ENCODE peak calls at places on chromosomes 3 and 15, in nine cellular contexts. One of them, this sample, is unnamed.

GRCh38 chr3:101158374-101158773 is 162.0 kb downstream of the IMPG2 start:
- DNase-seq in lower lobe of right lung: no peak
- DNase-seq in AG04450: no peak
- DNase-seq in thoracic aorta: no peak
- DNase-seq in foreskin fibroblast: peak; percentile 43
- DNase-seq in colonic mucosa: no peak
- DNase-seq in HFF-Myc: no peak
- DNase-seq in astrocyte of the spinal cord: no peak
- DNase-seq in left lung: no peak
- DNase-seq in this sample: no peak

GRCh38 chr3:12097972-12098371 is 60.7 kb downstream of the TIMP4 start:
- DNase-seq in astrocyte of the spinal cord: no peak
- DNase-seq in AG04450: no peak
- DNase-seq in left lung: no peak
- DNase-seq in lower lobe of right lung: no peak
- DNase-seq in foreskin fibroblast: no peak
- DNase-seq in HFF-Myc: no peak
- DNase-seq in colonic mucosa: no peak
- DNase-seq in thoracic aorta: no peak
- DNase-seq in this sample: no peak

GRCh38 chr3:97882975-97883598 is 61.3 kb downstream of the CRYBG3 start:
- DNase-seq in astrocyte of the spinal cord: peak; percentile 73
- DNase-seq in foreskin fibroblast: peak; percentile 60
- DNase-seq in lower lobe of right lung: peak; percentile 35
- DNase-seq in colonic mucosa: no peak
- DNase-seq in AG04450: no peak
- DNase-seq in HFF-Myc: no peak
- DNase-seq in thoracic aorta: no peak
- DNase-seq in left lung: peak; percentile 43
- DNase-seq in this sample: peak; percentile 71

GRCh38 chr3:194032828-194033435 is 103.0 kb upstream of the HES1 start:
- DNase-seq in left lung: no peak
- DNase-seq in AG04450: no peak
- DNase-seq in colonic mucosa: no peak
- DNase-seq in astrocyte of the spinal cord: no peak
- DNase-seq in foreskin fibroblast: no peak
- DNase-seq in HFF-Myc: no peak
- DNase-seq in lower lobe of right lung: no peak
- DNase-seq in thoracic aorta: no peak
- DNase-seq in this sample: no peak

GRCh38 chr15:41893422-41894250 is at the start of gene SPTBN5:
- DNase-seq in foreskin fibroblast: no peak
- DNase-seq in left lung: no peak
- DNase-seq in astrocyte of the spinal cord: no peak
- DNase-seq in thoracic aorta: no peak
- DNase-seq in colonic mucosa: no peak
- DNase-seq in HFF-Myc: no peak
- DNase-seq in AG04450: no peak
- DNase-seq in lower lobe of right lung: no peak
- DNase-seq in this sample: no peak

GRCh38 chr3:13344663-13345062 is 75.5 kb downstream of the NUP210 start:
- DNase-seq in astrocyte of the spinal cord: no peak
- DNase-seq in AG04450: no peak
- DNase-seq in left lung: no peak
- DNase-seq in HFF-Myc: no peak
- DNase-seq in lower lobe of right lung: no peak
- DNase-seq in foreskin fibroblast: no peak
- DNase-seq in colonic mucosa: no peak
- DNase-seq in thoracic aorta: no peak
- DNase-seq in this sample: no peak

GRCh38 chr3:141498592-141499223 is 11.9 kb downstream of the RASA2 start:
- DNase-seq in astrocyte of the spinal cord: no peak
- DNase-seq in thoracic aorta: no peak
- DNase-seq in left lung: peak; percentile 61
- DNase-seq in foreskin fibroblast: no peak
- DNase-seq in lower lobe of right lung: peak; percentile 57
- DNase-seq in colonic mucosa: peak; percentile 57
- DNase-seq in HFF-Myc: no peak
- DNase-seq in AG04450: no peak
- DNase-seq in this sample: no peak

GRCh38 chr3:194046995-194047681 is 88.8 kb upstream of the HES1 start:
- DNase-seq in HFF-Myc: no peak
- DNase-seq in thoracic aorta: no peak
- DNase-seq in lower lobe of right lung: peak; percentile 72
- DNase-seq in foreskin fibroblast: no peak
- DNase-seq in left lung: peak; percentile 73
- DNase-seq in astrocyte of the spinal cord: no peak
- DNase-seq in colonic mucosa: peak; percentile 78
- DNase-seq in AG04450: no peak
- DNase-seq in this sample: no peak

GRCh38 chr3:57605683-57606082 is 8.5 kb upstream of the ARF4 start:
- DNase-seq in lower lobe of right lung: no peak
- DNase-seq in foreskin fibroblast: no peak
- DNase-seq in left lung: no peak
- DNase-seq in colonic mucosa: no peak
- DNase-seq in astrocyte of the spinal cord: no peak
- DNase-seq in thoracic aorta: no peak
- DNase-seq in AG04450: no peak
- DNase-seq in HFF-Myc: no peak
- DNase-seq in this sample: no peak

GRCh38 chr3:138334608-138335007 is 5.0 kb upstream of the NME9 start:
- DNase-seq in lower lobe of right lung: no peak
- DNase-seq in AG04450: no peak
- DNase-seq in colonic mucosa: no peak
- DNase-seq in foreskin fibroblast: no peak
- DNase-seq in astrocyte of the spinal cord: no peak
- DNase-seq in thoracic aorta: no peak
- DNase-seq in HFF-Myc: no peak
- DNase-seq in left lung: no peak
- DNase-seq in this sample: no peak

GRCh38 chr3:23096041-23096440 is 107.1 kb upstream of the UBE2E2 start:
- DNase-seq in astrocyte of the spinal cord: peak; percentile 29
- DNase-seq in thoracic aorta: no peak
- DNase-seq in lower lobe of right lung: no peak
- DNase-seq in left lung: no peak
- DNase-seq in colonic mucosa: no peak
- DNase-seq in foreskin fibroblast: no peak
- DNase-seq in AG04450: no peak
- DNase-seq in HFF-Myc: no peak
- DNase-seq in this sample: no peak

GRCh38 chr3:48400824-48401433 is 28.9 kb downstream of the FBXW12 start:
- DNase-seq in left lung: peak; percentile 46
- DNase-seq in HFF-Myc: peak; percentile 21
- DNase-seq in colonic mucosa: peak; percentile 66
- DNase-seq in foreskin fibroblast: peak; percentile 73
- DNase-seq in lower lobe of right lung: no peak
- DNase-seq in AG04450: no peak
- DNase-seq in astrocyte of the spinal cord: peak; percentile 35
- DNase-seq in thoracic aorta: no peak
- DNase-seq in this sample: peak; percentile 35
- TF ChIP-seq CTCF in left lung: peak; percentile 83
- TF ChIP-seq CTCF in HFF-Myc: peak; percentile 57
- TF ChIP-seq CTCF in colonic mucosa: peak; percentile 81
- TF ChIP-seq CTCF in foreskin fibroblast: peak; percentile 60
- TF ChIP-seq CTCF in lower lobe of right lung: peak; percentile 86
- TF ChIP-seq CTCF in AG04450: peak; percentile 75
- TF ChIP-seq CTCF in astrocyte of the spinal cord: peak; percentile 58
- TF ChIP-seq CTCF in thoracic aorta: peak; percentile 83
- TF ChIP-seq CTCF in this sample: peak; percentile 69

GRCh38 chr3:172591876-172592771 is 68.9 kb upstream of the TNFSF10 start:
- DNase-seq in thoracic aorta: no peak
- DNase-seq in colonic mucosa: no peak
- DNase-seq in left lung: no peak
- DNase-seq in astrocyte of the spinal cord: no peak
- DNase-seq in AG04450: no peak
- DNase-seq in foreskin fibroblast: no peak
- DNase-seq in lower lobe of right lung: no peak
- DNase-seq in HFF-Myc: no peak
- DNase-seq in this sample: no peak

GRCh38 chr3:172596394-172596706 is 73.1 kb upstream of the TNFSF10 start:
- DNase-seq in AG04450: no peak
- DNase-seq in lower lobe of right lung: no peak
- DNase-seq in foreskin fibroblast: no peak
- DNase-seq in HFF-Myc: no peak
- DNase-seq in colonic mucosa: no peak
- DNase-seq in left lung: no peak
- DNase-seq in thoracic aorta: no peak
- DNase-seq in astrocyte of the spinal cord: no peak
- DNase-seq in this sample: no peak

GRCh38 chr3:172598904-172599303 is 75.7 kb upstream of the TNFSF10 start:
- DNase-seq in colonic mucosa: no peak
- DNase-seq in thoracic aorta: no peak
- DNase-seq in foreskin fibroblast: no peak
- DNase-seq in left lung: no peak
- DNase-seq in AG04450: no peak
- DNase-seq in astrocyte of the spinal cord: no peak
- DNase-seq in HFF-Myc: no peak
- DNase-seq in lower lobe of right lung: no peak
- DNase-seq in this sample: no peak

GRCh38 chr3:172592898-172593669 is 69.9 kb upstream of the TNFSF10 start:
- DNase-seq in lower lobe of right lung: no peak
- DNase-seq in astrocyte of the spinal cord: no peak
- DNase-seq in HFF-Myc: no peak
- DNase-seq in colonic mucosa: no peak
- DNase-seq in AG04450: no peak
- DNase-seq in left lung: no peak
- DNase-seq in thoracic aorta: no peak
- DNase-seq in foreskin fibroblast: no peak
- DNase-seq in this sample: no peak

DNA sequence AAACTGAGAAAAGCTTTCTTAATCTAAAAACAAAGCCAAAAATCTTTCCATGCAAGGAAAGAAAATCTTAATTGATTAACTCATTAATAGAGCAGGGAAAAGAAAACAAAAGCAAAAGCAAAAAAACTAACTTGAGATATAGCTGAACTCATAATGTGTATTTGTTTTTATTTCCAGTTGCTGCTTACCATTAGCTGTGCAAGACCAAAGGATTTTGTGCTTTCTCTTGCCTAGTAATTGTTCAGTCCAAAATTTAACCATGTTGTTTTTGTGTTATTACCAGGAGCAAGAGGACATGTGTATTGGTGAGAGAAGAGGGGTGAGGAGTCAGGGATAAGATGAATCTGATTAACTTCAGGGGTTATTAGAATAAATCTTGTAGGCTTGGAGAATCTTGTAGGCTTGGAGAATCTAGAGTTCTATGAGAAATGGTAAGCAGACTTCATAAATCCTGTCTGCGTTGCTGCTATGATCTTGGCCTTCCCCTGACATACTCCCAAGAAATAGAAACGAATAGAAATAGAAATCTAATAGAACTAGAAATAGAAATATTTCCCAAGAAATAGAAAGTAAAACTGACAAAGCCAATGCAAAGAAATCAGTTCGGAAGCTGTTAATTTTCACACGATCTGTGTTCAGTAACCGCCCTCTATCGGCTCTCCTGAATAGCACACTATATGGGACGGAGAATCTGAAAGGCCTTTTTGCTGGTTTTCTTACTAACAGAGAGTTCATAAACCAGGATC is 72.6 kb upstream of the TNFSF10 start:
- DNase-seq in astrocyte of the spinal cord: peak; percentile 71
- DNase-seq in HFF-Myc: peak; percentile 15
- DNase-seq in left lung: no peak
- DNase-seq in foreskin fibroblast: peak; percentile 26
- DNase-seq in lower lobe of right lung: no peak
- DNase-seq in thoracic aorta: no peak
- DNase-seq in AG04450: no peak
- DNase-seq in colonic mucosa: peak; percentile 67
- DNase-seq in this sample: peak; percentile 39
- H3K4me3 ChIP-seq in astrocyte of the spinal cord: no peak overlapping the region
- H3K4me3 ChIP-seq in HFF-Myc: no peak overlapping the region
- H3K4me3 ChIP-seq in left lung: peak overlapping the region; percentile 32
- H3K4me3 ChIP-seq in foreskin fibroblast: no peak overlapping the region
- H3K4me3 ChIP-seq in lower lobe of right lung: peak overlapping the region; percentile 37
- H3K4me3 ChIP-seq in thoracic aorta: peak overlapping the region; percentile 58
- H3K4me3 ChIP-seq in AG04450: no peak overlapping the region
- H3K4me3 ChIP-seq in colonic mucosa: peak overlapping the region; percentile 6
- H3K4me3 ChIP-seq in this sample: no peak overlapping the region

DNA sequence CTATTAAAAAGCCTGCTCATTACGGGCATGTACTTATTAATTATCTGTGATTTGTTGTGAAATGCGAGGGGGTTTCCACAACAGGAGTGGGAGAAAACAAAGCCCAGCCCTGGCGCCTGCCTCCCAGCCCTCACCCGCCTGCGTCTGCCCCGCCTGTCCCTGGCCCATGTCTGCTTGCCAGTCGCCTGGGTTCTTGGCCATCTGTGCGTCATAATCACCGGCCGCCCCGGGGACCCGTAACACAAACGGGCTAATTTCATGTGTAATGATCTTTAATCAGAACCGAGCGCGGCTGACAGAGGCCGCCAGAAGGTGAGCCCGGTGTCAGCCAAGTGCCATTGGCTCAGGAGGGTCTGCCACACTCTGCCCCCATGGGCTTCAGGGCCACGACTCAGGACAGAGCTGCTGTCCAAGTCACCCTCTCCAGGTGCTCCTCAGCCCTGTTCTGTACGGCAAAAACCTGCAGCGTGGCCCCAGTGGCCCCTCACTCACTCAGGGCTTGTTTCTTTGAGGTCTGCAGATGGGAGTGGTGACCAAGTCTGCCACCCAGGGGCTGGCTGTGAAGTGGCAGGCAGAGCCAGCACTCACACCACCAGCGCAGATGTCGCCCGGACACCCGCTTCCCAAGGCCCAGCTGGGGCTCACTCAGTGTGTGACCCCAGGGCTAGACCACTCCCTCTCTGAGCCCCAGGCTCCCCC is 28.8 kb upstream of the TMEM115 start:
- DNase-seq in AG04450: no peak
- DNase-seq in thoracic aorta: no peak
- DNase-seq in lower lobe of right lung: no peak
- DNase-seq in colonic mucosa: no peak
- DNase-seq in astrocyte of the spinal cord: no peak
- DNase-seq in foreskin fibroblast: no peak
- DNase-seq in HFF-Myc: no peak
- DNase-seq in left lung: no peak
- DNase-seq in this sample: no peak
- TF ChIP-seq CTCF in AG04450: peak; percentile 21
- TF ChIP-seq CTCF in thoracic aorta: no peak
- TF ChIP-seq CTCF in lower lobe of right lung: no peak
- TF ChIP-seq CTCF in colonic mucosa: no peak
- TF ChIP-seq CTCF in astrocyte of the spinal cord: peak; percentile 49
- TF ChIP-seq CTCF in foreskin fibroblast: no peak
- TF ChIP-seq CTCF in HFF-Myc: peak; percentile 25
- TF ChIP-seq CTCF in left lung: no peak
- TF ChIP-seq CTCF in this sample: peak; percentile 57

DNA sequence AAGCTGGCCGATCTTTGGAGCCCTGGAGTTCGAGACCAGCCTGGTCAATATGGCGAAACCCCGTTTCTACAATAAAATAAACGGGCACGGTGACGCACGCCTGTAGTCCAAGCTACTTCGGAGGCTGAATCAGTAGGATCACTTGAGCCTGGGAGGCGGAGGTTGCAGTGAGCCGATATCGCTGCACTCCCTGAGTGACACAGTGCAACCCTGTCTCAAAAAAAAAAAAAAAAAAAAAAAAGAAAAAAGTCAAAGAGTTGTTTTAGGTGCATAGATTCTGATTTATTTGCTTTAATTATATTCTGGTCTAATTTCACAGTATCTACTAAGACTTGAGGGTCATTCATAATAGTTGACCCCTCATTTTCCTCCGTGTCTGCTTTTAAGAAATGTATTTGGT is 1.7 kb downstream of the ARL13B start:
- DNase-seq in colonic mucosa: no peak
- DNase-seq in lower lobe of right lung: no peak
- DNase-seq in astrocyte of the spinal cord: no peak
- DNase-seq in foreskin fibroblast: no peak
- DNase-seq in thoracic aorta: no peak
- DNase-seq in HFF-Myc: no peak
- DNase-seq in left lung: no peak
- DNase-seq in AG04450: no peak
- DNase-seq in this sample: no peak
- H3K4me3 ChIP-seq in colonic mucosa: no peak overlapping the region
- H3K4me3 ChIP-seq in lower lobe of right lung: no peak overlapping the region
- H3K4me3 ChIP-seq in astrocyte of the spinal cord: no peak overlapping the region
- H3K4me3 ChIP-seq in foreskin fibroblast: no peak overlapping the region
- H3K4me3 ChIP-seq in thoracic aorta: no peak overlapping the region
- H3K4me3 ChIP-seq in HFF-Myc: no peak overlapping the region
- H3K4me3 ChIP-seq in left lung: no peak overlapping the region
- H3K4me3 ChIP-seq in AG04450: no peak overlapping the region
- H3K4me3 ChIP-seq in this sample: no peak overlapping the region